ENCODE peak calls at places on chromosomes 16 and 17, in ten cellular contexts. One of them, this sample, is unnamed.

GRCh38 chr17:60442271-60443201 is 20.2 kb downstream of the CHCT1 start:
- DNase-seq in NCI-H460: no peak
- DNase-seq in AG08395: peak; percentile 59
- DNase-seq in activated CD4-positive, alpha-beta T cell treated with anti-CD3 and anti-CD28 coated beads for 36 hours: no peak
- DNase-seq in NCI-H226: peak; percentile 48
- DNase-seq in neural progenitor cell: no peak
- DNase-seq in SHP77 treated with DMSO at 0.1 percent for 48 hours: no peak
- DNase-seq in progenitor cell of endocrine pancreas: no peak
- DNase-seq in NB4: no peak
- DNase-seq in RWPE2: no peak
- DNase-seq in this sample: no peak

GRCh38 chr16:85424260-85425060 is 188.7 kb upstream of the GSE1 start:
- DNase-seq in NCI-H226: no peak
- DNase-seq in NCI-H460: no peak
- DNase-seq in AG08395: no peak
- DNase-seq in NB4: no peak
- DNase-seq in progenitor cell of endocrine pancreas: no peak
- DNase-seq in activated CD4-positive, alpha-beta T cell treated with anti-CD3 and anti-CD28 coated beads for 36 hours: peak; percentile 2
- DNase-seq in neural progenitor cell: no peak
- DNase-seq in RWPE2: peak; percentile 50
- DNase-seq in SHP77 treated with DMSO at 0.1 percent for 48 hours: no peak
- DNase-seq in this sample: no peak

GRCh38 chr17:82962163-82962720 is 117.2 kb upstream of the METRNL start:
- DNase-seq in NCI-H460: no peak
- DNase-seq in NB4: no peak
- DNase-seq in RWPE2: no peak
- DNase-seq in neural progenitor cell: no peak
- DNase-seq in AG08395: peak; percentile 48
- DNase-seq in progenitor cell of endocrine pancreas: no peak
- DNase-seq in NCI-H226: no peak
- DNase-seq in activated CD4-positive, alpha-beta T cell treated with anti-CD3 and anti-CD28 coated beads for 36 hours: no peak
- DNase-seq in SHP77 treated with DMSO at 0.1 percent for 48 hours: no peak
- DNase-seq in this sample: no peak

GRCh38 chr16:57530104-57530522 is 6.3 kb downstream of the CCDC102A start:
- DNase-seq in NCI-H460: peak; percentile 30
- DNase-seq in NCI-H226: peak; percentile 46
- DNase-seq in AG08395: peak; percentile 67
- DNase-seq in neural progenitor cell: no peak
- DNase-seq in activated CD4-positive, alpha-beta T cell treated with anti-CD3 and anti-CD28 coated beads for 36 hours: peak; percentile 85
- DNase-seq in RWPE2: peak; percentile 73
- DNase-seq in SHP77 treated with DMSO at 0.1 percent for 48 hours: no peak
- DNase-seq in NB4: peak; percentile 55
- DNase-seq in progenitor cell of endocrine pancreas: no peak
- DNase-seq in this sample: peak; percentile 63

GRCh38 chr17:12256380-12256995 is 235.8 kb downstream of the MAP2K4 start:
- DNase-seq in NCI-H226: no peak
- DNase-seq in AG08395: peak; percentile 76
- DNase-seq in SHP77 treated with DMSO at 0.1 percent for 48 hours: peak; percentile 52
- DNase-seq in NCI-H460: peak; percentile 49
- DNase-seq in activated CD4-positive, alpha-beta T cell treated with anti-CD3 and anti-CD28 coated beads for 36 hours: peak; percentile 45
- DNase-seq in NB4: peak; percentile 55
- DNase-seq in neural progenitor cell: peak; percentile 64
- DNase-seq in RWPE2: no peak
- DNase-seq in progenitor cell of endocrine pancreas: no peak
- DNase-seq in this sample: peak; percentile 62

GRCh38 chr16:74817851-74818250 is 43.2 kb upstream of the FA2H start:
- DNase-seq in progenitor cell of endocrine pancreas: no peak
- DNase-seq in neural progenitor cell: peak; percentile 19
- DNase-seq in SHP77 treated with DMSO at 0.1 percent for 48 hours: no peak
- DNase-seq in activated CD4-positive, alpha-beta T cell treated with anti-CD3 and anti-CD28 coated beads for 36 hours: no peak
- DNase-seq in NB4: no peak
- DNase-seq in NCI-H460: no peak
- DNase-seq in AG08395: no peak
- DNase-seq in NCI-H226: no peak
- DNase-seq in RWPE2: no peak
- DNase-seq in this sample: no peak

GRCh38 chr17:64447526-64447925 is 1.4 kb upstream of the MILR1 start:
- DNase-seq in neural progenitor cell: no peak
- DNase-seq in activated CD4-positive, alpha-beta T cell treated with anti-CD3 and anti-CD28 coated beads for 36 hours: peak; percentile 24
- DNase-seq in SHP77 treated with DMSO at 0.1 percent for 48 hours: no peak
- DNase-seq in NCI-H460: no peak
- DNase-seq in AG08395: no peak
- DNase-seq in progenitor cell of endocrine pancreas: no peak
- DNase-seq in RWPE2: no peak
- DNase-seq in NCI-H226: no peak
- DNase-seq in NB4: no peak
- DNase-seq in this sample: no peak

GRCh38 chr16:11610121-11610505 is 23.4 kb upstream of the LITAF start:
- DNase-seq in NCI-H226: no peak
- DNase-seq in SHP77 treated with DMSO at 0.1 percent for 48 hours: no peak
- DNase-seq in neural progenitor cell: no peak
- DNase-seq in RWPE2: no peak
- DNase-seq in progenitor cell of endocrine pancreas: no peak
- DNase-seq in AG08395: no peak
- DNase-seq in NCI-H460: no peak
- DNase-seq in activated CD4-positive, alpha-beta T cell treated with anti-CD3 and anti-CD28 coated beads for 36 hours: no peak
- DNase-seq in NB4: no peak
- DNase-seq in this sample: no peak

GRCh38 chr16:88338111-88338510 is 44.6 kb upstream of the ZNF469 start:
- DNase-seq in activated CD4-positive, alpha-beta T cell treated with anti-CD3 and anti-CD28 coated beads for 36 hours: peak; percentile 44
- DNase-seq in AG08395: no peak
- DNase-seq in RWPE2: no peak
- DNase-seq in neural progenitor cell: no peak
- DNase-seq in NCI-H226: no peak
- DNase-seq in SHP77 treated with DMSO at 0.1 percent for 48 hours: no peak
- DNase-seq in NCI-H460: no peak
- DNase-seq in progenitor cell of endocrine pancreas: no peak
- DNase-seq in NB4: no peak
- DNase-seq in this sample: no peak

GRCh38 chr17:10574324-10574723 is 24.9 kb upstream of the MYH2 start:
- DNase-seq in NCI-H226: no peak
- DNase-seq in RWPE2: no peak
- DNase-seq in neural progenitor cell: no peak
- DNase-seq in AG08395: no peak
- DNase-seq in progenitor cell of endocrine pancreas: no peak
- DNase-seq in activated CD4-positive, alpha-beta T cell treated with anti-CD3 and anti-CD28 coated beads for 36 hours: no peak
- DNase-seq in SHP77 treated with DMSO at 0.1 percent for 48 hours: no peak
- DNase-seq in NB4: no peak
- DNase-seq in NCI-H460: no peak
- DNase-seq in this sample: no peak

GRCh38 chr17:42438600-42439567 is 15.8 kb upstream of the CAVIN1 start:
- DNase-seq in SHP77 treated with DMSO at 0.1 percent for 48 hours: no peak
- DNase-seq in progenitor cell of endocrine pancreas: no peak
- DNase-seq in NCI-H226: no peak
- DNase-seq in AG08395: no peak
- DNase-seq in NCI-H460: peak; percentile 25
- DNase-seq in activated CD4-positive, alpha-beta T cell treated with anti-CD3 and anti-CD28 coated beads for 36 hours: peak; percentile 70
- DNase-seq in RWPE2: no peak
- DNase-seq in neural progenitor cell: no peak
- DNase-seq in NB4: peak; percentile 47
- DNase-seq in this sample: no peak

GRCh38 chr17:12180644-12181261 is 160.1 kb downstream of the MAP2K4 start:
- DNase-seq in AG08395: peak; percentile 57
- DNase-seq in NCI-H460: peak; percentile 58
- DNase-seq in RWPE2: no peak
- DNase-seq in SHP77 treated with DMSO at 0.1 percent for 48 hours: peak; percentile 23
- DNase-seq in activated CD4-positive, alpha-beta T cell treated with anti-CD3 and anti-CD28 coated beads for 36 hours: peak; percentile 38
- DNase-seq in NCI-H226: peak; percentile 6
- DNase-seq in NB4: peak; percentile 67
- DNase-seq in neural progenitor cell: peak; percentile 63
- DNase-seq in progenitor cell of endocrine pancreas: no peak
- DNase-seq in this sample: peak; percentile 31

GRCh38 chr17:40361063-40361924 is 3.2 kb downstream of the GJD3 start:
- DNase-seq in activated CD4-positive, alpha-beta T cell treated with anti-CD3 and anti-CD28 coated beads for 36 hours: no peak
- DNase-seq in NCI-H226: no peak
- DNase-seq in progenitor cell of endocrine pancreas: no peak
- DNase-seq in neural progenitor cell: no peak
- DNase-seq in SHP77 treated with DMSO at 0.1 percent for 48 hours: no peak
- DNase-seq in NCI-H460: no peak
- DNase-seq in RWPE2: no peak
- DNase-seq in NB4: no peak
- DNase-seq in AG08395: no peak
- DNase-seq in this sample: no peak

GRCh38 chr17:1196946-1197345 is 17.2 kb upstream of the ABR start:
- DNase-seq in NCI-H226: no peak
- DNase-seq in NCI-H460: no peak
- DNase-seq in neural progenitor cell: no peak
- DNase-seq in AG08395: no peak
- DNase-seq in NB4: no peak
- DNase-seq in RWPE2: no peak
- DNase-seq in activated CD4-positive, alpha-beta T cell treated with anti-CD3 and anti-CD28 coated beads for 36 hours: no peak
- DNase-seq in SHP77 treated with DMSO at 0.1 percent for 48 hours: no peak
- DNase-seq in progenitor cell of endocrine pancreas: no peak
- DNase-seq in this sample: no peak

GRCh38 chr17:18933102-18934058 is 18.6 kb upstream of the SLC5A10 start:
- DNase-seq in progenitor cell of endocrine pancreas: no peak
- DNase-seq in RWPE2: no peak
- DNase-seq in NB4: peak; percentile 34
- DNase-seq in NCI-H460: no peak
- DNase-seq in activated CD4-positive, alpha-beta T cell treated with anti-CD3 and anti-CD28 coated beads for 36 hours: peak; percentile 21
- DNase-seq in SHP77 treated with DMSO at 0.1 percent for 48 hours: no peak
- DNase-seq in AG08395: no peak
- DNase-seq in NCI-H226: no peak
- DNase-seq in neural progenitor cell: no peak
- DNase-seq in this sample: no peak

GRCh38 chr17:17789410-17789809 is 47.4 kb downstream of the SREBF1 start:
- DNase-seq in RWPE2: no peak
- DNase-seq in NB4: no peak
- DNase-seq in NCI-H226: no peak
- DNase-seq in NCI-H460: no peak
- DNase-seq in AG08395: no peak
- DNase-seq in activated CD4-positive, alpha-beta T cell treated with anti-CD3 and anti-CD28 coated beads for 36 hours: no peak
- DNase-seq in SHP77 treated with DMSO at 0.1 percent for 48 hours: no peak
- DNase-seq in neural progenitor cell: no peak
- DNase-seq in progenitor cell of endocrine pancreas: no peak
- DNase-seq in this sample: no peak

GRCh38 chr16:83404261-83404660 is 403.5 kb upstream of the HSBP1 start:
- DNase-seq in NCI-H460: no peak
- DNase-seq in progenitor cell of endocrine pancreas: no peak
- DNase-seq in activated CD4-positive, alpha-beta T cell treated with anti-CD3 and anti-CD28 coated beads for 36 hours: no peak
- DNase-seq in AG08395: peak; percentile 5
- DNase-seq in RWPE2: no peak
- DNase-seq in NCI-H226: no peak
- DNase-seq in SHP77 treated with DMSO at 0.1 percent for 48 hours: no peak
- DNase-seq in neural progenitor cell: no peak
- DNase-seq in NB4: no peak
- DNase-seq in this sample: no peak

GRCh38 chr17:28380572-28380907 is 9.0 kb downstream of the SARM1 start:
- DNase-seq in activated CD4-positive, alpha-beta T cell treated with anti-CD3 and anti-CD28 coated beads for 36 hours: no peak
- DNase-seq in RWPE2: no peak
- DNase-seq in NCI-H460: no peak
- DNase-seq in NCI-H226: no peak
- DNase-seq in SHP77 treated with DMSO at 0.1 percent for 48 hours: no peak
- DNase-seq in neural progenitor cell: no peak
- DNase-seq in progenitor cell of endocrine pancreas: no peak
- DNase-seq in AG08395: no peak
- DNase-seq in NB4: no peak
- DNase-seq in this sample: no peak

GRCh38 chr16:85238233-85238647 is 126.0 kb upstream of the CIBAR2 start:
- DNase-seq in progenitor cell of endocrine pancreas: no peak
- DNase-seq in neural progenitor cell: peak; percentile 77
- DNase-seq in AG08395: peak; percentile 77
- DNase-seq in NB4: no peak
- DNase-seq in activated CD4-positive, alpha-beta T cell treated with anti-CD3 and anti-CD28 coated beads for 36 hours: no peak
- DNase-seq in NCI-H460: no peak
- DNase-seq in RWPE2: no peak
- DNase-seq in NCI-H226: no peak
- DNase-seq in SHP77 treated with DMSO at 0.1 percent for 48 hours: no peak
- DNase-seq in this sample: peak; percentile 89

GRCh38 chr16:2925951-2926659 is 14.4 kb downstream of the FLYWCH1 start:
- DNase-seq in NB4: no peak
- DNase-seq in AG08395: no peak
- DNase-seq in NCI-H460: no peak
- DNase-seq in SHP77 treated with DMSO at 0.1 percent for 48 hours: no peak
- DNase-seq in progenitor cell of endocrine pancreas: no peak
- DNase-seq in neural progenitor cell: no peak
- DNase-seq in NCI-H226: no peak
- DNase-seq in activated CD4-positive, alpha-beta T cell treated with anti-CD3 and anti-CD28 coated beads for 36 hours: no peak
- DNase-seq in RWPE2: no peak
- DNase-seq in this sample: no peak

GRCh38 chr16:70705056-70705455 is 19.2 kb upstream of the MTSS2 start:
- DNase-seq in NB4: no peak
- DNase-seq in NCI-H226: no peak
- DNase-seq in RWPE2: no peak
- DNase-seq in neural progenitor cell: no peak
- DNase-seq in SHP77 treated with DMSO at 0.1 percent for 48 hours: no peak
- DNase-seq in AG08395: no peak
- DNase-seq in NCI-H460: no peak
- DNase-seq in progenitor cell of endocrine pancreas: no peak
- DNase-seq in activated CD4-positive, alpha-beta T cell treated with anti-CD3 and anti-CD28 coated beads for 36 hours: no peak
- DNase-seq in this sample: no peak

GRCh38 chr16:54280751-54281150 is 5.8 kb downstream of the IRX3 start:
- DNase-seq in NCI-H460: no peak
- DNase-seq in neural progenitor cell: no peak
- DNase-seq in activated CD4-positive, alpha-beta T cell treated with anti-CD3 and anti-CD28 coated beads for 36 hours: peak; percentile 37
- DNase-seq in RWPE2: peak; percentile 30
- DNase-seq in AG08395: peak; percentile 41
- DNase-seq in NB4: peak; percentile 77
- DNase-seq in NCI-H226: peak; percentile 36
- DNase-seq in progenitor cell of endocrine pancreas: no peak
- DNase-seq in SHP77 treated with DMSO at 0.1 percent for 48 hours: no peak
- DNase-seq in this sample: no peak

GRCh38 chr17:17824780-17825614 is 11.8 kb downstream of the SREBF1 start:
- DNase-seq in NB4: peak; percentile 83
- DNase-seq in RWPE2: no peak
- DNase-seq in SHP77 treated with DMSO at 0.1 percent for 48 hours: no peak
- DNase-seq in NCI-H460: no peak
- DNase-seq in NCI-H226: no peak
- DNase-seq in activated CD4-positive, alpha-beta T cell treated with anti-CD3 and anti-CD28 coated beads for 36 hours: no peak
- DNase-seq in AG08395: no peak
- DNase-seq in neural progenitor cell: peak; percentile 42
- DNase-seq in progenitor cell of endocrine pancreas: no peak
- DNase-seq in this sample: no peak

GRCh38 chr16:87344931-87345631 is 27.9 kb upstream of the C16orf95 start:
- DNase-seq in AG08395: no peak
- DNase-seq in activated CD4-positive, alpha-beta T cell treated with anti-CD3 and anti-CD28 coated beads for 36 hours: peak; percentile 74
- DNase-seq in progenitor cell of endocrine pancreas: no peak
- DNase-seq in NB4: no peak
- DNase-seq in RWPE2: peak; percentile 46
- DNase-seq in neural progenitor cell: no peak
- DNase-seq in SHP77 treated with DMSO at 0.1 percent for 48 hours: peak; percentile 22
- DNase-seq in NCI-H226: no peak
- DNase-seq in NCI-H460: no peak
- DNase-seq in this sample: no peak

GRCh38 chr16:82134884-82135283 is 35.1 kb downstream of the MPHOSPH6 start:
- DNase-seq in activated CD4-positive, alpha-beta T cell treated with anti-CD3 and anti-CD28 coated beads for 36 hours: no peak
- DNase-seq in RWPE2: no peak
- DNase-seq in progenitor cell of endocrine pancreas: no peak
- DNase-seq in NCI-H226: no peak
- DNase-seq in SHP77 treated with DMSO at 0.1 percent for 48 hours: no peak
- DNase-seq in AG08395: no peak
- DNase-seq in NB4: no peak
- DNase-seq in NCI-H460: no peak
- DNase-seq in neural progenitor cell: no peak
- DNase-seq in this sample: no peak

GRCh38 chr17:34154916-34155730 is 100.0 kb upstream of the CCL2 start:
- DNase-seq in NCI-H226: no peak
- DNase-seq in NB4: no peak
- DNase-seq in AG08395: no peak
- DNase-seq in RWPE2: no peak
- DNase-seq in NCI-H460: no peak
- DNase-seq in progenitor cell of endocrine pancreas: no peak
- DNase-seq in activated CD4-positive, alpha-beta T cell treated with anti-CD3 and anti-CD28 coated beads for 36 hours: peak; percentile 52
- DNase-seq in SHP77 treated with DMSO at 0.1 percent for 48 hours: no peak
- DNase-seq in neural progenitor cell: peak; percentile 31
- DNase-seq in this sample: no peak